ENCODE peak calls at places on chromosomes 5 and 9, in four cellular contexts. One of them, this sample, is unnamed. For H3K36me3, the result is how much of the 10 kb centered on the place peaks cover.

GRCh38 chr9:78273761-78274160 is 23.2 kb upstream of the PSAT1 start:
- DNase-seq in ovary: no peak
- DNase-seq in lower lobe of right lung: no peak
- DNase-seq in CD8-positive, alpha-beta T cell: no peak
- DNase-seq in this sample: no peak

GRCh38 chr9:107368696-107369095 is 85.6 kb downstream of the RAD23B start:
- DNase-seq in lower lobe of right lung: no peak
- DNase-seq in CD8-positive, alpha-beta T cell: no peak
- DNase-seq in ovary: no peak
- DNase-seq in this sample: no peak

GRCh38 chr5:53942724-53943123 is 367.6 kb downstream of the ARL15 start:
- DNase-seq in CD8-positive, alpha-beta T cell: no peak
- DNase-seq in lower lobe of right lung: no peak
- DNase-seq in ovary: no peak
- DNase-seq in this sample: no peak

GRCh38 chr5:127826011-127826410 is 122.8 kb downstream of the CCDC192 start:
- DNase-seq in ovary: no peak
- DNase-seq in CD8-positive, alpha-beta T cell: no peak
- DNase-seq in lower lobe of right lung: no peak
- DNase-seq in this sample: no peak

GRCh38 chr5:139147743-139148079 is 50.5 kb downstream of the SIL1 start:
- DNase-seq in ovary: peak
- DNase-seq in CD8-positive, alpha-beta T cell: no peak
- DNase-seq in lower lobe of right lung: peak
- DNase-seq in this sample: no peak

GRCh38 chr9:36623280-36623679 is 50.6 kb downstream of the MELK start:
- DNase-seq in CD8-positive, alpha-beta T cell: no peak
- DNase-seq in ovary: no peak
- DNase-seq in lower lobe of right lung: no peak
- DNase-seq in this sample: no peak

GRCh38 chr9:90544488-90544887 is 98.1 kb downstream of the DIRAS2 start:
- DNase-seq in ovary: no peak
- DNase-seq in lower lobe of right lung: no peak
- DNase-seq in CD8-positive, alpha-beta T cell: no peak
- DNase-seq in this sample: no peak

GRCh38 chr5:142748568-142749249 is 21.5 kb upstream of the ARHGAP26 start:
- DNase-seq in CD8-positive, alpha-beta T cell: peak
- DNase-seq in lower lobe of right lung: peak
- DNase-seq in ovary: no peak
- DNase-seq in this sample: peak

GRCh38 chr9:93565089-93565488 is 11.3 kb upstream of the PHF2 start:
- DNase-seq in lower lobe of right lung: no peak
- DNase-seq in ovary: no peak
- DNase-seq in CD8-positive, alpha-beta T cell: no peak
- DNase-seq in this sample: no peak

GRCh38 chr9:118230319-118230718 is 526.1 kb downstream of the TLR4 start:
- DNase-seq in ovary: no peak
- DNase-seq in CD8-positive, alpha-beta T cell: no peak
- DNase-seq in lower lobe of right lung: no peak
- DNase-seq in this sample: no peak

DNA sequence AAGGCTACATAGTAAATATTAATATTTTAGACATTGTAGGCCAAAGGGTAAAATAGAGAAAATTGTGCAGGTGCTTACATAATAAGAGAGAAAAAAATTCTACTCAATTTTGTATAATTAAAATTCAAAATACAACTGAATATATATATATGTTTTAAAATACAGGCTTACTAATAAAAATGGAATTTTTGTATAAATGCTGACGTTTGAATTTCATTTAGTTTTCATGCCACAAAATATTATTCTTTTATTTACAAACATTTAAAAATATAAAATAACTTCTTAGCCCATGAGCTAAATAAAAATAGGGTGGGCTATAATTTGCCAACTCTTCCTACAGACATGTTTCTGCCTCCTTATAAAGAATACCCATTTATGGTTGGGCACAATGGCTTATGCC is 328.6 kb downstream of the TRPM3 start:
- DNase-seq in ovary: no peak
- DNase-seq in lower lobe of right lung: no peak
- DNase-seq in CD8-positive, alpha-beta T cell: no peak
- DNase-seq in this sample: no peak
- H3K36me3 ChIP-seq in ovary: under half
- H3K36me3 ChIP-seq in lower lobe of right lung: under half
- H3K36me3 ChIP-seq in CD8-positive, alpha-beta T cell: under half
- H3K36me3 ChIP-seq in this sample: under half

GRCh38 chr5:34464820-34465219 is 191.3 kb upstream of the RAI14 start:
- DNase-seq in lower lobe of right lung: no peak
- DNase-seq in CD8-positive, alpha-beta T cell: no peak
- DNase-seq in ovary: no peak
- DNase-seq in this sample: no peak
- TF ChIP-seq CTCF in lower lobe of right lung: no peak
- TF ChIP-seq CTCF in CD8-positive, alpha-beta T cell: no peak
- TF ChIP-seq CTCF in ovary: no peak
- TF ChIP-seq CTCF in this sample: no peak

GRCh38 chr9:136448655-136449054 is 9.0 kb upstream of the INPP5E start:
- DNase-seq in CD8-positive, alpha-beta T cell: no peak
- DNase-seq in lower lobe of right lung: no peak
- DNase-seq in ovary: no peak
- DNase-seq in this sample: no peak

GRCh38 chr9:136445799-136446198 is 6.2 kb upstream of the INPP5E start:
- DNase-seq in lower lobe of right lung: no peak
- DNase-seq in CD8-positive, alpha-beta T cell: no peak
- DNase-seq in ovary: no peak
- DNase-seq in this sample: no peak

GRCh38 chr9:136443687-136444086 is 4.0 kb upstream of the INPP5E start:
- DNase-seq in lower lobe of right lung: no peak
- DNase-seq in CD8-positive, alpha-beta T cell: no peak
- DNase-seq in ovary: no peak
- DNase-seq in this sample: no peak

GRCh38 chr9:136444102-136444501 is 4.5 kb upstream of the INPP5E start:
- DNase-seq in CD8-positive, alpha-beta T cell: no peak
- DNase-seq in ovary: no peak
- DNase-seq in lower lobe of right lung: no peak
- DNase-seq in this sample: no peak

GRCh38 chr9:136447173-136447778 is 7.6 kb upstream of the INPP5E start:
- DNase-seq in CD8-positive, alpha-beta T cell: no peak
- DNase-seq in lower lobe of right lung: no peak
- DNase-seq in ovary: no peak
- DNase-seq in this sample: no peak
- H3K36me3 ChIP-seq in CD8-positive, alpha-beta T cell: under half
- H3K36me3 ChIP-seq in lower lobe of right lung: half or more
- H3K36me3 ChIP-seq in ovary: under half
- H3K36me3 ChIP-seq in this sample: half or more

DNA sequence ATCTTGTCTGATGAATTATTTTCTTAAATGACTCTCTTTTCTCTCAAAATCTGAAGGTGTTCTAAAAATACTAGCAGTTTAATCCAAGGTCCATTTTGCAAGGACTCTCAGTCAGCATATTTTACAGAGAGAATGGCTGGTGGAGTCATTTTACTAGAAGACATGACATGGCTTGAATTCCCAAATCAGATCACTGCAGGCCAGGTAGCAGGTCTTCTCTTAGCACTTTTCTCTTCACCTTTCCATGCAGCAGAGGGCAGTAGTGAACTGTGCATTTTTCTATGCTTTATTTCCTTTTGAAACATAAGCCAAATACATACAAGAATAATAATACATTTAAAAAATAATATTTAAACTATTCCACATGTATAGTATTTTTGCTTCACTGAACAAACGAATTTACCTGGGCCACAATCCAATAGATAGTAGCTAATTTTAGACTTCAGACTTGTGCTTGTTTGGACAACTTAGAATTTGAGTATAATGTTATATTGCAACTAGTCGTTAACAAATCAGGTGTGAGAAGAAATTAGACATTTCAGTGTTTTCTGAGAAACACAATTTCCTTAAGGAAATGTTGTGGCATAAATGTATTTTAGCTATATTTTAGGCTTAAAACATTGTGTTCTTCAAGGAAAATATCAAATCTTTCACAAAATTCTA is 289.4 kb upstream of the DAB2 start:
- DNase-seq in lower lobe of right lung: no peak
- DNase-seq in CD8-positive, alpha-beta T cell: peak
- DNase-seq in ovary: no peak
- DNase-seq in this sample: no peak
- TF ChIP-seq CTCF in lower lobe of right lung: peak
- TF ChIP-seq CTCF in CD8-positive, alpha-beta T cell: peak
- TF ChIP-seq CTCF in ovary: no peak
- TF ChIP-seq CTCF in this sample: no peak

DNA sequence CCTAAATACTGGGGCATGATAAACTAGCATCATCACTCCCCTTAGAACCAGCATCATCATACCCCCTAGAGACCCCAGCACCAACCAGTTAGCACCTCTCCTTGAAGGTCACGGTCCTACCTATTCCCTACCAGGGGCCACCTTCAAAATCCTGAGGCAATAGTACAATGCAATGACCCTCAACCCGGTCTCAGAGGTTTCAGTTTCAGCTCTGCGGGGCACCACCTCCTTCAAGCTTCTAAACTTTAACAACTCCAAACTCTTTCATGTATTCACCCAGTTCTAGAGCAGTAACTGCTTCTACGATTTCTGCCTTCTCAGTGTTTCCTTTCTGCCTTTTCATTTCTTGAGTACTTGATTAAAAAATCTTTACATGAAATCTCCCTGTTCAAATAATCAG is 130.1 kb upstream of the EPB41L4A start:
- DNase-seq in lower lobe of right lung: no peak
- DNase-seq in CD8-positive, alpha-beta T cell: no peak
- DNase-seq in ovary: no peak
- DNase-seq in this sample: no peak
- H3K36me3 ChIP-seq in lower lobe of right lung: under half
- H3K36me3 ChIP-seq in CD8-positive, alpha-beta T cell: under half
- H3K36me3 ChIP-seq in ovary: under half
- H3K36me3 ChIP-seq in this sample: under half